ENCODE peak calls at places on chromosomes 16 and 17, in seven cellular contexts. A, Z, V, C, P, O and E are unnamed samples.

GRCh38 chr17:49915670-49916069 is 53.3 kb upstream of the DLX4 start:
- DNase-seq in Z (no peak), A (no peak), V (no peak), O (no peak), P (no peak), C (no peak), E (no peak)

GRCh38 chr17:44331249-44331760 is 6.7 kb upstream of the SLC25A39 start:
- DNase-seq in A (no peak), O (no peak), P (no peak), C (peak), V (peak), Z (peak), E (no peak)

GRCh38 chr17:1221209-1221608 is 41.4 kb upstream of the ABR start:
- DNase-seq in Z (no peak), A (no peak), O (no peak), C (no peak), P (no peak), V (no peak), E (no peak)

GRCh38 chr17:77585142-77585860 is 373.2 kb upstream of the TNRC6C start:
- DNase-seq in A (no peak), O (no peak), V (no peak), Z (no peak), P (no peak), C (no peak), E (no peak)

GRCh38 chr17:75153854-75154194 is 488 bp downstream of the JPT1 start:
- DNase-seq in A (no peak), C (no peak), V (peak), P (no peak), Z (peak), O (peak), E (no peak)

GRCh38 chr16:87661561-87661960 is 59.3 kb downstream of the JPH3 start:
- DNase-seq in C (peak), P (no peak), V (no peak), O (no peak), Z (peak), A (peak), E (no peak)

GRCh38 chr17:49880291-49881053 is 32.6 kb upstream of the TAC4 start:
- DNase-seq in A (peak), Z (peak), O (peak), P (no peak), V (peak), C (peak), E (peak)

GRCh38 chr17:48310748-48311213 is 119.2 kb downstream of the SKAP1 start:
- DNase-seq in Z (no peak), V (no peak), P (no peak), O (no peak), A (no peak), C (no peak), E (no peak)

GRCh38 chr17:4130715-4131114 is 12.1 kb downstream of the ZZEF1 start:
- DNase-seq in V (no peak), C (peak), O (no peak), Z (peak), P (no peak), A (peak), E (no peak)

GRCh38 chr17:72369366-72369765 is 248.5 kb downstream of the SOX9 start:
- DNase-seq in Z (no peak), O (no peak), V (no peak), A (no peak), P (no peak), C (no peak), E (no peak)

GRCh38 chr16:31186930-31187807 is 7.2 kb downstream of the FUS start:
- DNase-seq in V (no peak), Z (no peak), P (no peak), A (no peak), O (no peak), C (no peak), E (no peak)

GRCh38 chr17:57507828-57508227 is 237.3 kb downstream of the CCDC182 start:
- DNase-seq in C (no peak), V (no peak), Z (no peak), P (no peak), O (no peak), A (no peak), E (no peak)

GRCh38 chr17:50318551-50319310 is 27.2 kb upstream of the XYLT2 start:
- DNase-seq in Z (no peak), P (no peak), C (no peak), V (no peak), A (no peak), O (no peak), E (no peak)

GRCh38 chr17:42720996-42721583 is 23.8 kb downstream of the EZH1 start:
- DNase-seq in O (no peak), C (peak), Z (no peak), V (no peak), A (peak), P (no peak), E (peak)

DNA sequence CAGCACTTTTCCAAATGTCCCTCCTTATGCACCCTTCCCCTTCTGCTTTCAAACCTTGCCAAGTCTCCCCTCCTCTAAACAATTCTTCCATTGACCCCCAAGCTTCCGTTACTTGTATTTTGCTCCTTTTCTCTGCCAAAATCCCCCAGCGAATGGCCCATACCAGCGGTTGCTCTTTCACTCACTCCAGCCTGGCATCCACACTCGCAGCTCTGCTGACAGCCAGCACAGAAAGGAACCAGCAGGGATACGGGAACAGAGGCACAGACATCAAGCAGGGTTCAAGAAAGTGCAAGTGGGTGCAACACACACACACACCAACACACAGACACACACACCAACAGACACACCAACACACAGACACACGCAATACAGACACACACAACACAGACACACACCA is 2.8 kb downstream of the CDRT4 start:
- DNase-seq in Z (no peak), V (no peak), P (no peak), O (no peak), A (no peak), C (no peak), E (no peak)
- TF ChIP-seq CTCF in Z (no peak), V (no peak), P (no peak), O (no peak), A (no peak), C (no peak), E (no peak)

GRCh38 chr16:85897384-85897783 is 1.6 kb upstream of the IRF8 start:
- DNase-seq in O (no peak), V (no peak), A (no peak), P (no peak), Z (no peak), C (no peak), E (no peak)

GRCh38 chr16:85891033-85891775 is 7.8 kb upstream of the IRF8 start:
- DNase-seq in P (no peak), C (no peak), Z (no peak), V (no peak), A (no peak), O (no peak), E (no peak)

GRCh38 chr16:85891776-85892166 is 7.2 kb upstream of the IRF8 start:
- DNase-seq in A (no peak), O (no peak), V (no peak), C (no peak), Z (peak), P (no peak), E (no peak)

GRCh38 chr16:85898521-85899442 is at the start of gene IRF8:
- DNase-seq in Z (peak), A (peak), P (no peak), O (peak), C (peak), V (peak), E (no peak)

DNA sequence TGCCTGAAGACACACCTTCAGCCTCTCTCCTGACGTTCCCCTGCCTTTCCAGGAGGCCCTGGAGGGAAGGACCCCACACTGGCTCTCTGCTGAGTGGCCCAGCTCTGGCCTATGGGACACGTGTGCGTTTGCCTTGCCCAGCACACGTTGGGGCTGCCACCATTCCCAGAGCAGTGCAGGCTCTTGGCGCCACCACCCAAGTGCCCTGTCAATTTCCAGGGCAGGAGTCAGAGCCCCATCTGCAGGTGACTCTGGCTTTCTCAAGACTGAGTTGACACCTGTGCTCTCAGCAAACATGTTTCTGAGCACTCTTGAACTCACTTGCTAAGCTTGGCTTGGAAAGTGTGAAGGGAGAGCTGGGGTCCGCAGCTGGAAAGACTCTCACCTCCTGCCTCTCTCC is 4.7 kb upstream of the IRF8 start:
- DNase-seq in Z (peak), P (no peak), O (no peak), A (no peak), C (no peak), V (peak), E (no peak)
- TF ChIP-seq CTCF in Z (peak), P (no peak), O (no peak), A (no peak), C (no peak), V (peak), E (no peak)

DNA sequence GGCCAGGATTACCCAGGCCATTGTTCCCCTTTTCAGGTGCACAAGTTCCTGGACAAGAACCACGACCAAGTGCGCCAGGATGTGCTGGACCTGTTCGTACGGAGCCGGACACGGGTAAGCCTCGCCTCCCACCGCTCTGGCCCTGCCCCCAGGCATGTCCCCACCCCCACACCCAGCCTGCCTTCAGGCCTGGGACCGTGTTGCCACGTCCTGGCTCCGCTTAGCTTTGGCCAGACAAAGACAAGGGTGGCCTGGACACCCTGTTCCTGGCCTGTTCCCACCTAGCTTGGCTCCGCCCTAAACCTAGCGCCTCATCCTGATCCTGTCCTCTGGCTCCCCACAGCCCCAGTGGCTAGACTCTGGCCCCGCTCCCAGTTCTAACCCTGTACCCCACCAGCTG is 30.9 kb downstream of the MYO15A start:
- DNase-seq in V (peak), A (no peak), Z (no peak), O (no peak), P (no peak), C (no peak), E (no peak)
- TF ChIP-seq CTCF in V (no peak), A (no peak), Z (no peak), O (no peak), P (no peak), C (no peak), E (no peak)

GRCh38 chr16:660132-660458 is 7.8 kb upstream of the RHOT2 start:
- DNase-seq in P (no peak), A (no peak), O (no peak), V (no peak), Z (no peak), C (no peak), E (no peak)

GRCh38 chr16:659618-660017 is 8.3 kb upstream of the RHOT2 start:
- DNase-seq in P (no peak), A (no peak), O (no peak), Z (no peak), C (no peak), V (no peak), E (no peak)

GRCh38 chr16:657487-657886 is 8.3 kb downstream of the WDR90 start:
- DNase-seq in C (no peak), Z (no peak), A (no peak), O (no peak), V (no peak), P (no peak), E (no peak)

GRCh38 chr16:660459-661183 is 7.3 kb upstream of the RHOT2 start:
- DNase-seq in O (peak), P (no peak), A (peak), V (peak), Z (peak), C (peak), E (peak)

GRCh38 chr16:658679-659571 is 9.0 kb upstream of the RHOT2 start:
- DNase-seq in Z (no peak), O (no peak), P (no peak), C (no peak), A (no peak), V (no peak), E (no peak)
- TF ChIP-seq CTCF in Z (no peak), O (no peak), P (no peak), C (no peak), A (peak), V (no peak), E (no peak)

GRCh38 chr17:15038656-15039055 is 226.5 kb downstream of the PMP22 start:
- DNase-seq in Z (no peak), P (no peak), A (peak), O (no peak), C (peak), V (no peak), E (no peak)
- TF ChIP-seq CTCF in Z (no peak), P (no peak), A (no peak), O (no peak), C (no peak), V (no peak), E (no peak)

GRCh38 chr17:80703109-80703508 is 158.5 kb downstream of the RPTOR start:
- DNase-seq in Z (no peak), A (no peak), C (no peak), P (no peak), V (no peak), O (no peak), E (no peak)

GRCh38 chr17:80704381-80704819 is 159.8 kb downstream of the RPTOR start:
- DNase-seq in Z (no peak), O (no peak), P (no peak), C (peak), V (no peak), A (no peak), E (no peak)

GRCh38 chr17:80706454-80706853 is 161.8 kb downstream of the RPTOR start:
- DNase-seq in P (no peak), Z (no peak), A (no peak), O (no peak), V (no peak), C (no peak), E (no peak)

GRCh38 chr17:80705988-80706387 is 161.3 kb downstream of the RPTOR start:
- DNase-seq in V (no peak), O (no peak), A (no peak), Z (no peak), P (no peak), C (no peak), E (no peak)

GRCh38 chr17:80704894-80705293 is 160.3 kb downstream of the RPTOR start:
- DNase-seq in A (no peak), C (no peak), V (no peak), P (no peak), Z (no peak), O (no peak), E (no peak)
- TF ChIP-seq CTCF in A (no peak), C (no peak), V (no peak), P (no peak), Z (no peak), O (no peak), E (no peak)

GRCh38 chr16:11117576-11118211 is 138.3 kb downstream of the SOCS1 start:
- DNase-seq in C (no peak), P (no peak), A (no peak), Z (no peak), V (no peak), O (no peak), E (no peak)
- TF ChIP-seq CTCF in C (no peak), P (no peak), A (no peak), Z (no peak), V (no peak), O (no peak), E (no peak)